ENCODE peak calls at places on chromosome 18, in seven cellular contexts. Y, P, S, E, V, W and A are unnamed samples.

GRCh38 chr18:6389005-6389404 is 25.7 kb downstream of the L3MBTL4 start:
- DNase-seq in Y (no peak), P (no peak), S (no peak), E (no peak), V (no peak), W (no peak), A (no peak)

GRCh38 chr18:73340135-73340934 is 472.5 kb upstream of the NETO1 start:
- DNase-seq in Y (no peak), P (no peak), S (no peak), E (peak), V (no peak), W (no peak), A (no peak)

GRCh38 chr18:500556-501405 is at the start of gene COLEC12:
- DNase-seq in Y (no peak), P (peak), S (no peak), E (no peak), V (peak), W (no peak), A (no peak)

GRCh38 chr18:7856733-7857132 is 289.6 kb downstream of the PTPRM start:
- DNase-seq in Y (peak), P (no peak), S (no peak), E (no peak), V (no peak), W (no peak), A (no peak)

GRCh38 chr18:22674300-22674699 is 256.6 kb upstream of the CTAGE1 start:
- DNase-seq in Y (peak), P (no peak), S (peak), E (no peak), V (no peak), W (no peak), A (no peak)

GRCh38 chr18:12304351-12305210 is 3.5 kb upstream of the TUBB6 start:
- DNase-seq in Y (no peak), P (no peak), S (no peak), E (no peak), V (peak), W (no peak), A (no peak)

GRCh38 chr18:21865043-21865442 is 124.5 kb downstream of the MIB1 start:
- DNase-seq in Y (no peak), P (no peak), S (no peak), E (no peak), V (no peak), W (no peak), A (no peak)

GRCh38 chr18:23332356-23332755 is 120.7 kb upstream of the RIOK3 start:
- DNase-seq in Y (no peak), P (no peak), S (no peak), E (no peak), V (no peak), W (no peak), A (no peak)

GRCh38 chr18:74266161-74266560 is 25.6 kb downstream of the CYB5A start:
- DNase-seq in Y (peak), P (no peak), S (no peak), E (no peak), V (no peak), W (no peak), A (no peak)

GRCh38 chr18:48780151-48781001 is 170.4 kb downstream of the SMAD7 start:
- DNase-seq in Y (no peak), P (no peak), S (no peak), E (no peak), V (no peak), W (no peak), A (no peak)

GRCh38 chr18:2147424-2147823 is 423.9 kb downstream of the METTL4 start:
- DNase-seq in Y (no peak), P (no peak), S (no peak), E (no peak), V (no peak), W (no peak), A (no peak)

GRCh38 chr18:54360406-54360805 is 2.7 kb downstream of the C18orf54 start:
- DNase-seq in Y (no peak), P (no peak), S (no peak), E (no peak), V (no peak), W (no peak), A (no peak)

GRCh38 chr18:11808001-11808855 is 43.0 kb upstream of the CHMP1B start:
- DNase-seq in Y (peak), P (no peak), S (no peak), E (no peak), V (no peak), W (no peak), A (no peak)

GRCh38 chr18:76494541-76495403 is at the start of gene ZNF516:
- DNase-seq in Y (no peak), P (no peak), S (peak), E (no peak), V (no peak), W (no peak), A (no peak)

GRCh38 chr18:56641714-56642331 is 3.4 kb upstream of the TXNL1 start:
- DNase-seq in Y (peak), P (no peak), S (no peak), E (no peak), V (no peak), W (no peak), A (no peak)

GRCh38 chr18:64276736-64277135 is 127.8 kb upstream of the LINC00305 start:
- DNase-seq in Y (no peak), P (peak), S (peak), E (no peak), V (no peak), W (no peak), A (no peak)

GRCh38 chr18:56869189-56869777 is 218.1 kb downstream of the WDR7 start:
- DNase-seq in Y (peak), P (no peak), S (no peak), E (peak), V (no peak), W (no peak), A (no peak)

GRCh38 chr18:55853268-55853667 is 265.3 kb upstream of the TCF4 start:
- DNase-seq in Y (no peak), P (no peak), S (no peak), E (no peak), V (no peak), W (no peak), A (no peak)

GRCh38 chr18:45637546-45638327 is 22.5 kb downstream of the SLC14A2 start:
- DNase-seq in Y (no peak), P (no peak), S (no peak), E (no peak), V (no peak), W (no peak), A (no peak)

GRCh38 chr18:75293591-75293990 is 83.0 kb downstream of the TSHZ1 start:
- DNase-seq in Y (no peak), P (no peak), S (no peak), E (no peak), V (no peak), W (no peak), A (no peak)

GRCh38 chr18:70523035-70523797 is 234.4 kb downstream of the SOCS6 start:
- DNase-seq in Y (no peak), P (no peak), S (no peak), E (no peak), V (no peak), W (no peak), A (no peak)

GRCh38 chr18:75167137-75167536 is 41.8 kb downstream of the PTGR3 start:
- DNase-seq in Y (no peak), P (no peak), S (no peak), E (no peak), V (no peak), W (no peak), A (peak)

GRCh38 chr18:23227729-23228075 is 92.4 kb downstream of the CABLES1 start:
- DNase-seq in Y (no peak), P (no peak), S (no peak), E (no peak), V (no peak), W (no peak), A (no peak)

GRCh38 chr18:68456985-68457384 is 257.9 kb downstream of the TMX3 start:
- DNase-seq in Y (no peak), P (no peak), S (no peak), E (no peak), V (no peak), W (no peak), A (no peak)

GRCh38 chr18:39622431-39622830 is 2056.8 kb upstream of the CELF4 start:
- DNase-seq in Y (no peak), P (no peak), S (no peak), E (no peak), V (no peak), W (no peak), A (no peak)

GRCh38 chr18:58669731-58670379 is 1.4 kb upstream of the MALT1 start:
- DNase-seq in Y (peak), P (no peak), S (no peak), E (peak), V (peak), W (no peak), A (no peak)

GRCh38 chr18:62860062-62860461 is 144.7 kb downstream of the PHLPP1 start:
- DNase-seq in Y (no peak), P (no peak), S (no peak), E (no peak), V (no peak), W (no peak), A (no peak)

GRCh38 chr18:68041327-68041726 is 524.8 kb upstream of the DSEL start:
- DNase-seq in Y (no peak), P (no peak), S (no peak), E (no peak), V (no peak), W (no peak), A (no peak)

GRCh38 chr18:3595282-3596273 is 145.6 kb downstream of the TGIF1 start:
- DNase-seq in Y (peak), P (no peak), S (peak), E (peak), V (peak), W (no peak), A (no peak)

GRCh38 chr18:3592864-3593263 is 142.9 kb downstream of the TGIF1 start:
- DNase-seq in Y (no peak), P (no peak), S (no peak), E (no peak), V (no peak), W (no peak), A (no peak)

GRCh38 chr18:3593381-3593903 is 143.5 kb downstream of the TGIF1 start:
- DNase-seq in Y (peak), P (no peak), S (no peak), E (no peak), V (peak), W (no peak), A (no peak)

GRCh38 chr18:3594760-3595241 is 144.8 kb downstream of the TGIF1 start:
- DNase-seq in Y (peak), P (no peak), S (peak), E (no peak), V (peak), W (no peak), A (no peak)

DNA sequence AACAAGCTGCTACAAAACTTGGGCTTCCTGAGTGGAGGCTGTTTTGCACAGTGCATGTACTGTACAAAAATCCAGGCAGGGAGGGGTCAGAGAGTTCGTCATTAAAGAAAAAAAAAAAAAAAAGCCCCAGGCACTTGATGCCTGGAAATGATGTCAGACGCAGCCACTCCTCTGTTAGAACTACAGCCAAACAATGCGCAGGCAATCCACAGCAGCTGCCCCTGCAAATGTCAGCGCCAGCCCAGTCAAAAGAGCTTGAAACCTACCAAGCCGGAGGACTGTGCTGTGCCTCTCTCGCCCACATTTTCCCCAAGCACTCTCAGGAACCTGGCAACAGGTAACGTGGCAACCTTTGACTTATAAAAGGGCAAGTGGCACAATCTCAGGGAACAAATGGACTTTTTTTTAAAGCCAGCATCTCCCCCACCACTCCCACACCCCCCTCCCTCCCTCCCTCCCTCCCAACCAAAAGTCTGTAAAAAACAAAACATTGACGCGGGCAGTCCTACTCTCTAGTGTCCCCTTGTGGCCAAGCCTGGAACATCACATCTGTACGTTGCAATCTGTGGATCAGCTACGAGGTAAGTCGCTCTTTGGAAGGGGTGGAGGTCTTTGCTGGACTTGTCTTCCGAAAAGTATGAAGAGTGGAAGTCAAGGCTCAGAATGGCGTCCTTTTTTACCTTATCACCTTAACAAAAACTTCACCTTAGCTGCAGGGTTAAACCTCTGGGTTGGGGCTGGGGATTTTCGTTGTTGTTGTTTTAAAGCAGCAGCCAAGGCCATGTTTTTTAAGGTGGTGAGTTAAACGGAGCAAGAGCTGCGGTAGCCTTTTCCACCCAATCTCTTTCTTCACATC is 144.2 kb downstream of the TGIF1 start:
- DNase-seq in Y (peak), P (peak), S (peak), E (peak), V (peak), W (peak), A (peak)
- TF ChIP-seq POLR2A in Y (peak), P (peak), S (peak), E (peak), V (peak), W (peak), A (no peak)

GRCh38 chr18:34981487-34981886 is 59.7 kb upstream of the MAPRE2 start:
- DNase-seq in Y (no peak), P (no peak), S (no peak), E (no peak), V (no peak), W (no peak), A (no peak)
- H3K27ac ChIP-seq in Y (no peak), P (no peak), S (no peak), E (no peak), V (no peak), W (no peak), A (no peak)

GRCh38 chr18:49813071-49813320 is 337 bp downstream of the ACAA2 start:
- DNase-seq in Y (peak), P (peak), S (peak), E (no peak), V (no peak), W (no peak), A (no peak)

GRCh38 chr18:49811151-49811938 is 2.0 kb downstream of the ACAA2 start:
- DNase-seq in Y (no peak), P (no peak), S (no peak), E (no peak), V (peak), W (no peak), A (no peak)

GRCh38 chr18:49814147-49814499 is 790 bp upstream of the ACAA2 start:
- DNase-seq in Y (peak), P (peak), S (peak), E (no peak), V (peak), W (no peak), A (peak)

GRCh38 chr18:49812321-49813070 is 837 bp downstream of the ACAA2 start:
- DNase-seq in Y (no peak), P (no peak), S (no peak), E (no peak), V (no peak), W (no peak), A (no peak)

GRCh38 chr18:49813321-49814146 is at the start of gene ACAA2:
- DNase-seq in Y (peak), P (peak), S (peak), E (peak), V (peak), W (peak), A (peak)
- TF ChIP-seq POLR2A in Y (peak), P (peak), S (peak), E (peak), V (peak), W (peak), A (peak)

GRCh38 chr18:79489048-79489899 is 93.5 kb downstream of the NFATC1 start:
- DNase-seq in Y (no peak), P (no peak), S (no peak), E (no peak), V (no peak), W (no peak), A (no peak)
- H3K27ac ChIP-seq in Y (no peak), P (no peak), S (no peak), E (no peak), V (no peak), W (no peak), A (no peak)